ENCODE peak calls at places on chromosomes 2 and 18, in five cellular contexts. L is T-helper 17 cell; B is stimulated activated CD8-positive, alpha-beta memory T cell treated with anti-CD3 and anti-CD28 coated beads, Interleukin-2, amount 100 ng/mL, for 1 hour; W is KBM-7; K is GM12891. F is an unnamed sample.

GRCh38 chr2:193687195-193687594 is 1492.5 kb upstream of the TMEFF2 start:
- DNase-seq in K (no peak), L (no peak), W (no peak), B (no peak), F (no peak)

GRCh38 chr2:98378901-98379300 is 32.6 kb downstream of the CNGA3 start:
- DNase-seq in L (no peak), W (peak), B (no peak), K (no peak), F (peak)

GRCh38 chr2:23745726-23746105 is 181.2 kb downstream of the ATAD2B start:
- DNase-seq in K (no peak), L (no peak), W (no peak), B (no peak), F (peak)

GRCh38 chr18:50675043-50675442 is 115.2 kb downstream of the MAPK4 start:
- DNase-seq in K (no peak), B (no peak), W (no peak), L (no peak), F (peak)

GRCh38 chr2:23456881-23457760 is 72.1 kb downstream of the KLHL29 start:
- DNase-seq in W (no peak), L (no peak), K (no peak), B (no peak), F (no peak)

GRCh38 chr2:223549215-223549614 is 52.9 kb downstream of the SCG2 start:
- DNase-seq in B (no peak), K (no peak), W (no peak), L (no peak), F (no peak)

GRCh38 chr2:222319576-222320440 is 21.0 kb upstream of the PAX3 start:
- DNase-seq in K (no peak), B (no peak), W (peak), L (no peak), F (peak)

GRCh38 chr18:13284330-13285027 is 65.9 kb downstream of the LDLRAD4 start:
- DNase-seq in L (no peak), B (no peak), K (no peak), W (no peak), F (no peak)

GRCh38 chr2:7673843-7674242 is 756.6 kb downstream of the RNF144A start:
- DNase-seq in L (no peak), K (no peak), B (no peak), W (no peak), F (no peak)

GRCh38 chr2:70203086-70203485 is 12.3 kb upstream of the C2orf42 start:
- DNase-seq in K (no peak), L (no peak), W (no peak), B (no peak), F (no peak)

GRCh38 chr18:13527256-13527655 is 199.1 kb downstream of the FAM210A start:
- DNase-seq in L (no peak), K (no peak), B (no peak), W (no peak), F (no peak)

GRCh38 chr2:8036366-8036765 is 645.5 kb upstream of the ID2 start:
- DNase-seq in L (no peak), B (no peak), W (no peak), K (no peak), F (no peak)

GRCh38 chr2:233740875-233741274 is 12.0 kb downstream of the UGT1A3 start:
- DNase-seq in K (no peak), B (no peak), W (no peak), L (no peak), F (no peak)

GRCh38 chr2:108621087-108621559 is 86.9 kb downstream of the LIMS1 start:
- DNase-seq in B (peak), L (peak), W (peak), K (no peak), F (peak)

GRCh38 chr18:456361-456821 is 44.1 kb downstream of the COLEC12 start:
- DNase-seq in L (no peak), B (no peak), W (no peak), K (no peak), F (no peak)

GRCh38 chr2:15938803-15939555 is 1.4 kb upstream of the MYCN start:
- DNase-seq in L (no peak), K (no peak), B (no peak), W (no peak), F (no peak)

GRCh38 chr2:160651416-160652200 is 158.0 kb upstream of the RBMS1 start:
- DNase-seq in L (no peak), W (no peak), B (no peak), K (no peak), F (no peak)

GRCh38 chr2:237473474-237474453 is 13.3 kb upstream of the MLPH start:
- DNase-seq in B (no peak), L (no peak), W (peak), K (no peak), F (no peak)

GRCh38 chr2:145939949-145940348 is 1420.0 kb upstream of the ZEB2 start:
- DNase-seq in L (no peak), W (no peak), B (no peak), K (no peak), F (peak)

GRCh38 chr18:45560870-45561269 is 54.4 kb upstream of the SLC14A2 start:
- DNase-seq in L (no peak), W (no peak), B (no peak), K (no peak), F (no peak)

GRCh38 chr2:221629478-221629877 is 57.4 kb upstream of the EPHA4 start:
- DNase-seq in K (no peak), L (no peak), B (no peak), W (no peak), F (no peak)

GRCh38 chr2:215921884-215922283 is 91.5 kb downstream of the MREG start:
- DNase-seq in W (peak), K (no peak), L (no peak), B (no peak), F (no peak)